ENCODE peak calls at places on chromosomes 5 and 9, in seven cellular contexts. Z is Calu3; J is fibroblast of lung; D is activated T-cell treated with anti-CD3 and anti-CD28 coated beads, Interleukin-2, amount 50 U/mL, for 1 hour; X is body of pancreas; V is activated naive CD8-positive, alpha-beta T cell treated with anti-CD3 and anti-CD28 coated beads, Interleukin-2, amount 10 ng/mL, durations not matched to agents 7 days and 5 days; P is kidney glomerular epithelial cell. W is an unnamed sample.

GRCh38 chr5:68653471-68653870 is 437.9 kb downstream of the PIK3R1 start:
- DNase-seq in Z (no peak), J (no peak), D (no peak), X (no peak), V (no peak), P (no peak), W (no peak)

GRCh38 chr9:99506781-99507305 is 284.8 kb downstream of the SEC61B start:
- DNase-seq in Z (no peak), J (no peak), D (no peak), X (no peak), V (no peak), P (no peak), W (no peak)

GRCh38 chr9:97038909-97039781 is at the start of gene CTSV:
- DNase-seq in Z (peak; percentile 88), J (peak; percentile 70), D (peak; percentile 81), X (peak; percentile 95), V (peak; percentile 87), P (peak; percentile 73), W (peak; percentile 91)

GRCh38 chr5:65506961-65507360 is 25.2 kb upstream of the ADAMTS6 start:
- DNase-seq in Z (no peak), J (peak; percentile 57), D (no peak), X (no peak), V (no peak), P (no peak), W (no peak)

GRCh38 chr9:121598167-121599000 is 53.0 kb upstream of the DAB2IP start:
- DNase-seq in Z (peak; percentile 80), J (peak; percentile 81), D (no peak), X (peak; percentile 86), V (no peak), P (peak; percentile 51), W (peak; percentile 67)

GRCh38 chr5:128857061-128857677 is 108.1 kb upstream of the SLC27A6 start:
- DNase-seq in Z (no peak), J (peak; percentile 23), D (no peak), X (no peak), V (no peak), P (no peak), W (no peak)

GRCh38 chr5:150036513-150036912 is 36.0 kb downstream of the HMGXB3 start:
- DNase-seq in Z (no peak), J (peak; percentile 91), D (no peak), X (no peak), V (no peak), P (no peak), W (no peak)

GRCh38 chr5:82164109-82164956 is 113.8 kb downstream of the RPS23 start:
- DNase-seq in Z (peak; percentile 20), J (peak; percentile 92), D (no peak), X (no peak), V (no peak), P (peak; percentile 75), W (no peak)

GRCh38 chr5:84016090-84016489 is 295.4 kb upstream of the HAPLN1 start:
- DNase-seq in Z (no peak), J (peak; percentile 68), D (no peak), X (no peak), V (no peak), P (no peak), W (no peak)

GRCh38 chr9:136564379-136564988 is 18.6 kb upstream of the NOTCH1 start:
- DNase-seq in Z (no peak), J (peak; percentile 76), D (no peak), X (peak; percentile 33), V (no peak), P (no peak), W (peak; percentile 52)

GRCh38 chr9:124077915-124078572 is 66.5 kb downstream of the LHX2 start:
- DNase-seq in Z (peak; percentile 45), J (no peak), D (no peak), X (peak; percentile 19), V (no peak), P (no peak), W (no peak)

GRCh38 chr9:130535818-130536521 is 43.4 kb upstream of the FUBP3 start:
- DNase-seq in Z (no peak), J (peak; percentile 31), D (no peak), X (no peak), V (no peak), P (peak; percentile 5), W (no peak)

GRCh38 chr9:109755040-109755439 is 25.0 kb upstream of the PALM2AKAP2 start:
- DNase-seq in Z (no peak), J (no peak), D (no peak), X (no peak), V (no peak), P (no peak), W (no peak)

GRCh38 chr5:643351-643801 is 31.2 kb downstream of the CEP72 start:
- DNase-seq in Z (no peak), J (no peak), D (no peak), X (no peak), V (no peak), P (no peak), W (no peak)

GRCh38 chr5:150585781-150586461 is 54.5 kb upstream of the SYNPO start:
- DNase-seq in Z (no peak), J (no peak), D (no peak), X (peak; percentile 85), V (peak; percentile 23), P (no peak), W (peak; percentile 90)

GRCh38 chr5:178377583-178378270 is 145.1 kb upstream of the PHYKPL start:
- DNase-seq in Z (no peak), J (no peak), D (no peak), X (no peak), V (no peak), P (no peak), W (no peak)

W was measured in colonic mucosa.